ENCODE peak calls at places on chromosomes 4 and X, in five cellular contexts. S is GM23338, R is OCI-LY7, H is hepatocyte, W is GM23248. U is an unnamed sample.

GRCh38 chr4:168367065-168367464 is 48.5 kb upstream of the DDX60 start:
- DNase-seq in S (no peak), R (no peak), H (no peak), W (no peak), U (no peak)

GRCh38 chr4:140186651-140187315 is 32.8 kb upstream of the MAML3 start:
- DNase-seq in S (no peak), R (no peak), H (peak; percentile 66), W (peak; percentile 87), U (peak; percentile 85)

GRCh38 chrX:100883654-100884053 is 9.5 kb upstream of the NOX1 start:
- DNase-seq in S (peak; percentile 15), R (no peak), H (no peak), W (no peak), U (no peak)

GRCh38 chr4:37891221-37892159 is 606 bp downstream of the TBC1D1 start:
- DNase-seq in S (peak; percentile 75), R (peak; percentile 78), H (no peak), W (peak; percentile 25), U (no peak)

GRCh38 chrX:50579955-50580354 is 109.3 kb upstream of the DGKK start:
- DNase-seq in S (peak; percentile 74), R (peak; percentile 67), H (peak; percentile 68), W (peak; percentile 53), U (peak; percentile 74)

GRCh38 chrX:69117876-69118526 is 47.3 kb downstream of the PJA1 start:
- DNase-seq in S (no peak), R (no peak), H (no peak), W (no peak), U (no peak)

GRCh38 chr4:37890501-37891220 is at the start of gene TBC1D1:
- DNase-seq in S (peak; percentile 37), R (peak; percentile 39), H (peak; percentile 30), W (peak; percentile 31), U (peak; percentile 24)

GRCh38 chrX:10648608-10649007 is 28.2 kb upstream of the MID1 start:
- DNase-seq in S (no peak), R (no peak), H (peak; percentile 24), W (peak; percentile 69), U (no peak)

GRCh38 chr4:84493092-84493850 is 5.8 kb downstream of the NKX6-1 start:
- DNase-seq in S (peak; percentile 90), R (no peak), H (peak; percentile 58), W (peak; percentile 54), U (no peak)

GRCh38 chr4:137510866-137511265 is 21.4 kb downstream of the PCDH18 start:
- DNase-seq in S (peak; percentile 62), R (no peak), H (peak; percentile 54), W (peak; percentile 95), U (peak; percentile 81)

GRCh38 chrX:103678199-103678993 is 8.1 kb downstream of the MORF4L2 start:
- DNase-seq in S (no peak), R (no peak), H (no peak), W (peak; percentile 46), U (peak; percentile 65)

GRCh38 chr4:33518852-33519251 is 2725.5 kb downstream of the ARAP2 start:
- DNase-seq in S (no peak), R (no peak), H (no peak), W (no peak), U (no peak)

GRCh38 chrX:150506486-150506885 is 61.9 kb upstream of the MTM1 start:
- DNase-seq in S (peak; percentile 52), R (no peak), H (no peak), W (peak; percentile 28), U (no peak)

GRCh38 chrX:125205084-125205917 is 114.4 kb upstream of the TEX13C start:
- DNase-seq in S (peak; percentile 78), R (no peak), H (peak; percentile 70), W (peak; percentile 41), U (peak; percentile 66)

GRCh38 chr4:40254961-40255721 is 58.3 kb downstream of the RHOH start:
- DNase-seq in S (no peak), R (no peak), H (peak; percentile 60), W (peak; percentile 64), U (peak; percentile 39)

GRCh38 chr4:90027565-90027964 is 99.6 kb upstream of the CCSER1 start:
- DNase-seq in S (no peak), R (no peak), H (no peak), W (no peak), U (no peak)

GRCh38 chrX:48919947-48920712 is 1.3 kb upstream of the PIM2 start:
- DNase-seq in S (no peak), R (peak; percentile 15), H (no peak), W (no peak), U (no peak)

GRCh38 chr4:76489799-76490176 is 54.8 kb downstream of the SHROOM3 start:
- DNase-seq in S (no peak), R (no peak), H (no peak), W (no peak), U (no peak)

GRCh38 chrX:14497184-14497666 is 32.1 kb upstream of the GLRA2 start:
- DNase-seq in S (no peak), R (no peak), H (no peak), W (peak; percentile 31), U (no peak)

GRCh38 chr4:103853627-103854026 is 133.8 kb upstream of the TACR3 start:
- DNase-seq in S (no peak), R (no peak), H (peak; percentile 13), W (peak; percentile 1), U (peak; percentile 28)

GRCh38 chr4:10198365-10198764 is 81.8 kb upstream of the WDR1 start:
- DNase-seq in S (peak; percentile 20), R (no peak), H (no peak), W (no peak), U (no peak)

GRCh38 chrX:136742721-136743379 is 37.9 kb downstream of the ARHGEF6 start:
- DNase-seq in S (no peak), R (no peak), H (no peak), W (no peak), U (no peak)

GRCh38 chr4:162061214-162061613 is 102.6 kb downstream of the FSTL5 start:
- DNase-seq in S (peak; percentile 70), R (no peak), H (peak; percentile 4), W (no peak), U (no peak)

GRCh38 chrX:38929966-38930421 is 128.7 kb downstream of the MID1IP1 start:
- DNase-seq in S (no peak), R (no peak), H (no peak), W (peak; percentile 85), U (peak; percentile 53)

GRCh38 chr4:138037716-138038115 is 204.4 kb downstream of the SLC7A11 start:
- DNase-seq in S (peak; percentile 17), R (no peak), H (peak; percentile 32), W (peak; percentile 74), U (no peak)

GRCh38 chrX:74248889-74249288 is 55.1 kb upstream of the ZCCHC13 start:
- DNase-seq in S (peak; percentile 67), R (no peak), H (peak; percentile 18), W (peak; percentile 24), U (no peak)

GRCh38 chr4:104976258-104976657 is 170.4 kb upstream of the TET2 start:
- DNase-seq in S (no peak), R (no peak), H (no peak), W (no peak), U (no peak)

GRCh38 chr4:126779446-126780166 is 853.2 kb upstream of the INTU start:
- DNase-seq in S (no peak), R (no peak), H (no peak), W (peak; percentile 73), U (no peak)

GRCh38 chr4:2962614-2963184 is 507 bp downstream of the NOP14 start:
- DNase-seq in S (peak; percentile 81), R (peak; percentile 79), H (peak; percentile 68), W (peak; percentile 75), U (peak; percentile 25)

GRCh38 chrX:142089193-142089592 is 115.9 kb downstream of the MAGEC2 start:
- DNase-seq in S (peak; percentile 17), R (no peak), H (peak; percentile 17), W (peak; percentile 3), U (peak; percentile 45)

DNA sequence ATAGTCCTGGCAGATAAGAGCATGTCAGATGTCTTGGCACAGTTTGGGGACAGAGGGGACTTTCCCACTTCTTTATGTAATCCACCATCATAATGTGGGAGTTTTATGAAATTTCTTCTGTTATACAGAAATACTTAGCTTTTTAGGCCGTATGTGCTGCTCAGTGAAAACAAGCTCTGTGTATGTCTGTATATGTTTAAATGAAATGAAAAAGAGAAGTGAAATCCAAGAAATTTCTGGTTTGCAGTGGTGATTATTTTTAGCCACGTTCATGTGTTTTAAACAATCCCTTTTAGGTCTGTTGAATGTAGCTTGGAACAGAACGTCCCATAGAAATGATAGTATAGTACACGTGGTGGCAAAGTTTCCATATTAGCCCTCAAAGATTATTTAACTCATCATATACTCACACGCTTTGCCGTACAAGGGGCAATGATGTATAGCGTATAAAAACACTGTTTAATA is 41.0 kb downstream of the GAB1 start:
- DNase-seq in S (no peak), R (peak; percentile 88), H (no peak), W (no peak), U (no peak)
- TF ChIP-seq EZH2phosphoT487 in S (no peak), R (no peak), H (no peak), W (no peak), U (no peak)

DNA sequence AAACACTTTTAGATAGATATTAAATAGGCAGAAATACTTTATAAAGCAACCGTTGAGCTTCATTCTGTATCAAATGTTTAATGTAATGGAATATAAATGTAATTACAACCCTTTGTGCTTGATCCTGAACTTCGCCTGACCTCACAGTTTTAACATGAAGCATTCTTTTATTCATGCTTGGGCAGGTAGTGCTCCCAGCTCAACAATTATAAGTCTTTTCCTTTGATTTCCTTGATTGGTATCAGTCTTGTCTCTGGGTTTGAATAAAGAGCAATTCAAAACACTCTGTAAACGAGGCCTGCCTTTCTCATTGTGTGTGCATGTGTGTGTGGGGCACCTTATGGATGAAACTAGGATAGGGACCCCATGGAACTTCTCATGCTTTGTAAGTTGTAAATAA is 6.8 kb downstream of the METAP1 start:
- DNase-seq in S (no peak), R (no peak), H (no peak), W (no peak), U (no peak)
- H3K4me3 ChIP-seq in S (no peak overlapping the region), R (no peak overlapping the region), H (no peak overlapping the region), W (no peak overlapping the region), U (no peak overlapping the region)

DNA sequence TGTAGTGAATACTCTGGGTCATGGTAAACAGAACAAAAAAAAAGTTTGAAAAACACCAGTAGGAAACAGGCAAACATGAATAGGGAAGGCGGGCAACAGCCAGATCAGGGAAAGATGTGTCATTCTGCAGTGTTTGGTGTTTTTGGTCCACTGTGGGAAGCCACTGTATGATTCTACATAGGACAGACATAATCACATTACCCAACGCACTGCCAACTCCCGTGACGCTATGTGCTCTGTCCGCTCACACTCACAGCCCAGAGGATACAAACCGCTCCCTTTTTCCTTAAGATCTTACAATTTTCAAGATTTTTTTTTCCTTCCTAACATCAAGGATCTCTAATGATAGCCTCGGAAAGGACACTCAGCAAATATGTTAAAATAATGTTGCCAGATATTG is 59.3 kb downstream of the HADH start:
- DNase-seq in S (no peak), R (no peak), H (no peak), W (no peak), U (no peak)
- H3K27ac ChIP-seq in S (no peak overlapping the region), R (peak overlapping the region; percentile 19), H (no peak overlapping the region), W (no peak overlapping the region), U (no peak overlapping the region)

GRCh38 chrX:134186362-134187121 is 50.4 kb upstream of the CCDC160 start:
- DNase-seq in S (no peak), R (no peak), H (no peak), W (no peak), U (peak; percentile 60)

GRCh38 chrX:134181261-134181660 is 55.7 kb upstream of the CCDC160 start:
- DNase-seq in S (peak; percentile 81), R (no peak), H (no peak), W (no peak), U (no peak)

GRCh38 chrX:134180566-134180965 is 56.4 kb upstream of the CCDC160 start:
- DNase-seq in S (no peak), R (no peak), H (no peak), W (no peak), U (no peak)

GRCh38 chrX:134183665-134184064 is 53.3 kb upstream of the CCDC160 start:
- DNase-seq in S (no peak), R (no peak), H (no peak), W (no peak), U (no peak)

GRCh38 chrX:134184936-134185335 is 52.0 kb upstream of the CCDC160 start:
- DNase-seq in S (no peak), R (no peak), H (no peak), W (no peak), U (no peak)
- TF ChIP-seq EZH2phosphoT487 in S (no peak), R (no peak), H (no peak), W (no peak), U (no peak)

U was measured in PC-3.